ENCODE peak calls at places on chromosomes 6 and 20, in seven cellular contexts. One of them, this sample, is unnamed.
A peak's percentile ranks its signal among the peaks of the same experiment; 100 is the strongest.

GRCh38 chr6:56246544-56246940 is 838 bp downstream of the COL21A1 start:
- DNase-seq in CD8-positive, alpha-beta T cell: no peak
- DNase-seq in effector memory CD4-positive, alpha-beta T cell: no peak
- DNase-seq in NT2/D1: no peak
- DNase-seq in heart left ventricle: no peak
- DNase-seq in sigmoid colon: no peak
- DNase-seq in OCI-LY7: no peak
- DNase-seq in this sample: no peak

GRCh38 chr20:56257604-56258003 is 9.1 kb downstream of the MC3R start:
- DNase-seq in heart left ventricle: no peak
- DNase-seq in NT2/D1: no peak
- DNase-seq in OCI-LY7: no peak
- DNase-seq in effector memory CD4-positive, alpha-beta T cell: no peak
- DNase-seq in CD8-positive, alpha-beta T cell: no peak
- DNase-seq in sigmoid colon: no peak
- DNase-seq in this sample: no peak

GRCh38 chr20:841568-842546 is 8.3 kb downstream of the FAM110A start:
- DNase-seq in CD8-positive, alpha-beta T cell: no peak
- DNase-seq in effector memory CD4-positive, alpha-beta T cell: no peak
- DNase-seq in sigmoid colon: no peak
- DNase-seq in heart left ventricle: no peak
- DNase-seq in OCI-LY7: no peak
- DNase-seq in NT2/D1: no peak
- DNase-seq in this sample: peak; percentile 89

GRCh38 chr20:48295966-48296421 is 510.7 kb upstream of the SULF2 start:
- DNase-seq in OCI-LY7: no peak
- DNase-seq in effector memory CD4-positive, alpha-beta T cell: no peak
- DNase-seq in NT2/D1: no peak
- DNase-seq in CD8-positive, alpha-beta T cell: no peak
- DNase-seq in sigmoid colon: no peak
- DNase-seq in heart left ventricle: no peak
- DNase-seq in this sample: no peak

GRCh38 chr6:128029841-128030240 is 129.0 kb upstream of the THEMIS start:
- DNase-seq in NT2/D1: no peak
- DNase-seq in sigmoid colon: no peak
- DNase-seq in CD8-positive, alpha-beta T cell: no peak
- DNase-seq in heart left ventricle: no peak
- DNase-seq in effector memory CD4-positive, alpha-beta T cell: no peak
- DNase-seq in OCI-LY7: no peak
- DNase-seq in this sample: no peak

GRCh38 chr6:169211881-169212280 is 41.8 kb downstream of the THBS2 start:
- DNase-seq in heart left ventricle: no peak
- DNase-seq in effector memory CD4-positive, alpha-beta T cell: no peak
- DNase-seq in CD8-positive, alpha-beta T cell: no peak
- DNase-seq in OCI-LY7: no peak
- DNase-seq in NT2/D1: no peak
- DNase-seq in sigmoid colon: no peak
- DNase-seq in this sample: no peak

GRCh38 chr20:22207280-22207679 is 377.1 kb downstream of the FOXA2 start:
- DNase-seq in OCI-LY7: peak; percentile 10
- DNase-seq in sigmoid colon: no peak
- DNase-seq in CD8-positive, alpha-beta T cell: no peak
- DNase-seq in NT2/D1: no peak
- DNase-seq in effector memory CD4-positive, alpha-beta T cell: no peak
- DNase-seq in heart left ventricle: no peak
- DNase-seq in this sample: no peak

GRCh38 chr20:44787299-44787698 is 23.0 kb downstream of the RIMS4 start:
- DNase-seq in sigmoid colon: no peak
- DNase-seq in heart left ventricle: no peak
- DNase-seq in effector memory CD4-positive, alpha-beta T cell: no peak
- DNase-seq in CD8-positive, alpha-beta T cell: no peak
- DNase-seq in OCI-LY7: no peak
- DNase-seq in NT2/D1: no peak
- DNase-seq in this sample: no peak

GRCh38 chr6:3888153-3888957 is 39.2 kb downstream of the FAM50B start:
- DNase-seq in OCI-LY7: no peak
- DNase-seq in heart left ventricle: no peak
- DNase-seq in NT2/D1: no peak
- DNase-seq in sigmoid colon: no peak
- DNase-seq in effector memory CD4-positive, alpha-beta T cell: no peak
- DNase-seq in CD8-positive, alpha-beta T cell: no peak
- DNase-seq in this sample: no peak

GRCh38 chr6:42113929-42114636 is 28.3 kb downstream of the C6orf132 start:
- DNase-seq in effector memory CD4-positive, alpha-beta T cell: no peak
- DNase-seq in heart left ventricle: no peak
- DNase-seq in NT2/D1: no peak
- DNase-seq in sigmoid colon: no peak
- DNase-seq in OCI-LY7: no peak
- DNase-seq in CD8-positive, alpha-beta T cell: no peak
- DNase-seq in this sample: no peak

GRCh38 chr20:63967330-63968135 is 2.2 kb downstream of the ZNF512B start:
- DNase-seq in effector memory CD4-positive, alpha-beta T cell: no peak
- DNase-seq in sigmoid colon: peak; percentile 60
- DNase-seq in heart left ventricle: peak; percentile 16
- DNase-seq in NT2/D1: no peak
- DNase-seq in CD8-positive, alpha-beta T cell: no peak
- DNase-seq in OCI-LY7: no peak
- DNase-seq in this sample: no peak

GRCh38 chr20:63968136-63968927 is 1.4 kb downstream of the ZNF512B start:
- DNase-seq in CD8-positive, alpha-beta T cell: no peak
- DNase-seq in heart left ventricle: peak; percentile 19
- DNase-seq in effector memory CD4-positive, alpha-beta T cell: no peak
- DNase-seq in NT2/D1: no peak
- DNase-seq in sigmoid colon: peak; percentile 70
- DNase-seq in OCI-LY7: no peak
- DNase-seq in this sample: no peak

GRCh38 chr20:63968928-63969760 is 586 bp downstream of the ZNF512B start:
- DNase-seq in effector memory CD4-positive, alpha-beta T cell: no peak
- DNase-seq in OCI-LY7: no peak
- DNase-seq in heart left ventricle: peak; percentile 42
- DNase-seq in sigmoid colon: peak; percentile 63
- DNase-seq in NT2/D1: no peak
- DNase-seq in CD8-positive, alpha-beta T cell: no peak
- DNase-seq in this sample: peak; percentile 76

GRCh38 chr20:63966172-63966943 is 3.4 kb downstream of the ZNF512B start:
- DNase-seq in NT2/D1: no peak
- DNase-seq in effector memory CD4-positive, alpha-beta T cell: no peak
- DNase-seq in CD8-positive, alpha-beta T cell: no peak
- DNase-seq in OCI-LY7: no peak
- DNase-seq in heart left ventricle: no peak
- DNase-seq in sigmoid colon: peak; percentile 60
- DNase-seq in this sample: no peak

GRCh38 chr20:63966944-63967322 is 2.8 kb downstream of the ZNF512B start:
- DNase-seq in OCI-LY7: no peak
- DNase-seq in sigmoid colon: peak; percentile 61
- DNase-seq in heart left ventricle: no peak
- DNase-seq in effector memory CD4-positive, alpha-beta T cell: no peak
- DNase-seq in CD8-positive, alpha-beta T cell: no peak
- DNase-seq in NT2/D1: no peak
- DNase-seq in this sample: no peak
- H3K9me3 ChIP-seq in OCI-LY7: no peaks in the 10 kb centered on the region
- H3K9me3 ChIP-seq in sigmoid colon: no peaks in the 10 kb centered on the region
- H3K9me3 ChIP-seq in heart left ventricle: no peaks in the 10 kb centered on the region
- H3K9me3 ChIP-seq in effector memory CD4-positive, alpha-beta T cell: no peaks in the 10 kb centered on the region
- H3K9me3 ChIP-seq in CD8-positive, alpha-beta T cell: no peaks in the 10 kb centered on the region
- H3K9me3 ChIP-seq in NT2/D1: peaks cover 40% of the 10 kb centered on the region
- H3K9me3 ChIP-seq in this sample: no peaks in the 10 kb centered on the region

GRCh38 chr20:17660667-17661066 is 21.4 kb downstream of the RRBP1 start:
- DNase-seq in sigmoid colon: peak; percentile 32
- DNase-seq in OCI-LY7: no peak
- DNase-seq in heart left ventricle: no peak
- DNase-seq in effector memory CD4-positive, alpha-beta T cell: no peak
- DNase-seq in NT2/D1: no peak
- DNase-seq in CD8-positive, alpha-beta T cell: no peak
- DNase-seq in this sample: peak; percentile 27
- H3K9me3 ChIP-seq in sigmoid colon: no peaks in the 10 kb centered on the region
- H3K9me3 ChIP-seq in OCI-LY7: peaks cover 8% of the 10 kb centered on the region
- H3K9me3 ChIP-seq in heart left ventricle: no peaks in the 10 kb centered on the region
- H3K9me3 ChIP-seq in effector memory CD4-positive, alpha-beta T cell: no peaks in the 10 kb centered on the region
- H3K9me3 ChIP-seq in NT2/D1: peaks cover 10% of the 10 kb centered on the region
- H3K9me3 ChIP-seq in CD8-positive, alpha-beta T cell: no peaks in the 10 kb centered on the region
- H3K9me3 ChIP-seq in this sample: no peaks in the 10 kb centered on the region

DNA sequence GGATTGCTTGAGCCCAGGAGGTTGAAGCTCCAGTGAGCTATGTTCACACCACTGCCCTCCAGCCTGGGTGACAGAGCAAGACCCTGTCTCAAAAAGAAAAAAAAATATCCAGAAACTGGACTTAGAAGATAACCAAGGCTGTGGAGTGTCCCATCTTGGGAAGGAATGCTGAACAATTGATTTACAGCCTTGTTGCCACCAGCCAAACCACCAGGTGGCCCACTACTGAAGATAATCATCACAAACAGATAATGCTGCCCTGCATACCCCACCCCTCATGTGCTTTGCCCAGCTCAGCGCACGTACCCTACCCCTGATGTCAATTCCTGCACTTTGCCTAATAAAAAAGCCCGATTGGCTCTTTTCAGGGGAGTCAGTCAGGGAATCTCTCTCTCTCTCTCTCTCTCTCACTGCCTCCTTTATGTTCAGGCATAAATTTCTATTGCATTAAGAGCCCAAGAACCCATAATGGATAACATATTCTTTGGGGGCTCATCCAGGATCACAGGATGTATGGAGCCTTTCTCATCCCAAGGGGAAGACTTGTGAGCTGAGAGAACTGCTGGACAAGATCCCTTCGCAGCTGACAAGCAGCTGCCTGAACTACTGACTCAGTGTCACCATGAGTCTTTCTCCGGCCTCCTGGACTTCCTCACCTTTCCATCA is 166.4 kb downstream of the CD24 start:
- DNase-seq in heart left ventricle: no peak
- DNase-seq in NT2/D1: no peak
- DNase-seq in OCI-LY7: peak; percentile 34
- DNase-seq in sigmoid colon: no peak
- DNase-seq in CD8-positive, alpha-beta T cell: no peak
- DNase-seq in effector memory CD4-positive, alpha-beta T cell: no peak
- DNase-seq in this sample: no peak
- H3K9me3 ChIP-seq in heart left ventricle: no peaks in the 10 kb centered on the region
- H3K9me3 ChIP-seq in NT2/D1: peaks cover 56% of the 10 kb centered on the region
- H3K9me3 ChIP-seq in OCI-LY7: peaks cover 48% of the 10 kb centered on the region
- H3K9me3 ChIP-seq in sigmoid colon: peaks cover 3% of the 10 kb centered on the region
- H3K9me3 ChIP-seq in CD8-positive, alpha-beta T cell: peaks cover 7% of the 10 kb centered on the region
- H3K9me3 ChIP-seq in effector memory CD4-positive, alpha-beta T cell: peaks cover 9% of the 10 kb centered on the region
- H3K9me3 ChIP-seq in this sample: peaks cover 33% of the 10 kb centered on the region

GRCh38 chr6:159375014-159375413 is 205.8 kb downstream of the FNDC1 start:
- DNase-seq in heart left ventricle: no peak
- DNase-seq in effector memory CD4-positive, alpha-beta T cell: no peak
- DNase-seq in OCI-LY7: no peak
- DNase-seq in sigmoid colon: no peak
- DNase-seq in CD8-positive, alpha-beta T cell: no peak
- DNase-seq in NT2/D1: no peak
- DNase-seq in this sample: no peak
- H3K9me3 ChIP-seq in heart left ventricle: no peaks in the 10 kb centered on the region
- H3K9me3 ChIP-seq in effector memory CD4-positive, alpha-beta T cell: no peaks in the 10 kb centered on the region
- H3K9me3 ChIP-seq in OCI-LY7: no peaks in the 10 kb centered on the region
- H3K9me3 ChIP-seq in sigmoid colon: peaks cover 3% of the 10 kb centered on the region
- H3K9me3 ChIP-seq in CD8-positive, alpha-beta T cell: no peaks in the 10 kb centered on the region
- H3K9me3 ChIP-seq in NT2/D1: peaks cover 9% of the 10 kb centered on the region
- H3K9me3 ChIP-seq in this sample: no peaks in the 10 kb centered on the region

DNA sequence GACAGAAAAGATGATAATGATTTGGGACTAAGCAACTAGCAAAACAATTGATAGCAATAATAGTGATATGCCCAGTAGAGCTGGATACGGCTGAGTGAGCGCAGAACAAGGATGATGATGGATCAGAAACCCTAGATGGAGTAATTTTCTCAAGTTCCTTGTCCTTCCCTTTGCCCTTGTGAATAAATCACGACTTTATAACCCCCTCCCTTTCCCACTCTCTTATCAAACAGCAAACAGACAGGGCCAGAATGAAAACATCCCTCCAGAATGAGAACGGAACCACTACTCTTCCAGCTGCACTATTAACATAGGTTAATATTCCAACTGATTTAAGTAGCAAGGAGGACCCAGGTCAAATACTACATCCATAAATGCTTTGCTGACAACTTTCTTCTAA is 1.3 kb upstream of the MTFR2 start:
- DNase-seq in OCI-LY7: no peak
- DNase-seq in CD8-positive, alpha-beta T cell: no peak
- DNase-seq in NT2/D1: no peak
- DNase-seq in heart left ventricle: no peak
- DNase-seq in sigmoid colon: no peak
- DNase-seq in effector memory CD4-positive, alpha-beta T cell: no peak
- DNase-seq in this sample: no peak
- H3K9me3 ChIP-seq in OCI-LY7: peaks cover 22% of the 10 kb centered on the region
- H3K9me3 ChIP-seq in CD8-positive, alpha-beta T cell: no peaks in the 10 kb centered on the region
- H3K9me3 ChIP-seq in NT2/D1: no peaks in the 10 kb centered on the region
- H3K9me3 ChIP-seq in heart left ventricle: no peaks in the 10 kb centered on the region
- H3K9me3 ChIP-seq in sigmoid colon: no peaks in the 10 kb centered on the region
- H3K9me3 ChIP-seq in effector memory CD4-positive, alpha-beta T cell: no peaks in the 10 kb centered on the region
- H3K9me3 ChIP-seq in this sample: no peaks in the 10 kb centered on the region

GRCh38 chr6:351867-352289 is 39.7 kb upstream of the IRF4 start:
- DNase-seq in OCI-LY7: peak; percentile 67
- DNase-seq in CD8-positive, alpha-beta T cell: no peak
- DNase-seq in effector memory CD4-positive, alpha-beta T cell: no peak
- DNase-seq in sigmoid colon: peak; percentile 63
- DNase-seq in heart left ventricle: no peak
- DNase-seq in NT2/D1: no peak
- DNase-seq in this sample: peak; percentile 69
- H3K9me3 ChIP-seq in OCI-LY7: no peaks in the 10 kb centered on the region
- H3K9me3 ChIP-seq in CD8-positive, alpha-beta T cell: no peaks in the 10 kb centered on the region
- H3K9me3 ChIP-seq in effector memory CD4-positive, alpha-beta T cell: no peaks in the 10 kb centered on the region
- H3K9me3 ChIP-seq in sigmoid colon: no peaks in the 10 kb centered on the region
- H3K9me3 ChIP-seq in heart left ventricle: no peaks in the 10 kb centered on the region
- H3K9me3 ChIP-seq in NT2/D1: no peaks in the 10 kb centered on the region
- H3K9me3 ChIP-seq in this sample: no peaks in the 10 kb centered on the region

DNA sequence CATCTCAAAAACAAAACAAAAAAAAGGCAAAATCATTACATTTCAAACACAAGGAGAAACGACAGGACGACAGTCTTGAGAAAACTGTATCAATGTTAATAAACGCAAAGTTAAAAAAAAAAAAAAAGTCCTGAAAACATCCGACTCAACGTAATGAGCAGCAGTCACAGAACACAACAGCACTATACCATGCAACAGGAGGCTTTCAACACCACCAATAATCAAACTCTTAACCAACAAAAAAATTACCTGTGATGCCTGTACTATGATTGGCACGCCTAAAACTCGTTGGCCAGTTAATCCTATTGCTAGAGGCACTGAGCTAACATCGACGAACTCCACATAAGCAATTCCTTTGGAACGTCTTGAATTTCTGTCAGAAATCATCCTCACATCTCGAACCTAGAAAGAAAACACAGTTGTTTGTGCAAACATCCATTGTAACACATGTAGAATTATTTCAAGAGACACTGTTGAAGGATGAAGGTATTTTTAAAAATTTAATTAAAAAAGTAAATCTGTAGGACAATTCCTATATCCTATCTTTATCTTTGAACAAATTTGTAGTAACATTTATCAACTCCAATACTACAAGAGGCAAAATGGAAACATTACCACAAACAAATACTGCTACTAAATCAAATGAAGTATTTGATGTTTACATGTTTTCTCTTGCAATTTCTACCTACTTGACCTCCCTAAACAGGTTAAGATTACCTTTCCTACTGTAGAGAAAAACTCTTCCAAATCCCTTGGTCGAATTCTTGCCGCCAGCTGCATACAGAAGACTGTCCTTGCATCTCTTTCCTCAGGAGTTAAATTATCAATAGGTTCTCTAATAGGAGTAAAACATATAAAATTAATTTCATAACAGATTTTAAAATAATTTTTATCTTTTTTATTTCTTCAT is 17.5 kb downstream of the RBM39 start:
- DNase-seq in OCI-LY7: no peak
- DNase-seq in NT2/D1: no peak
- DNase-seq in CD8-positive, alpha-beta T cell: no peak
- DNase-seq in sigmoid colon: no peak
- DNase-seq in effector memory CD4-positive, alpha-beta T cell: no peak
- DNase-seq in heart left ventricle: no peak
- DNase-seq in this sample: no peak
- H3K9me3 ChIP-seq in OCI-LY7: no peaks in the 10 kb centered on the region
- H3K9me3 ChIP-seq in NT2/D1: no peaks in the 10 kb centered on the region
- H3K9me3 ChIP-seq in CD8-positive, alpha-beta T cell: no peaks in the 10 kb centered on the region
- H3K9me3 ChIP-seq in sigmoid colon: no peaks in the 10 kb centered on the region
- H3K9me3 ChIP-seq in effector memory CD4-positive, alpha-beta T cell: no peaks in the 10 kb centered on the region
- H3K9me3 ChIP-seq in heart left ventricle: no peaks in the 10 kb centered on the region
- H3K9me3 ChIP-seq in this sample: no peaks in the 10 kb centered on the region

GRCh38 chr20:52048365-52048764 is 143.2 kb downstream of the ZFP64 start:
- DNase-seq in CD8-positive, alpha-beta T cell: no peak
- DNase-seq in NT2/D1: peak; percentile 80
- DNase-seq in heart left ventricle: no peak
- DNase-seq in effector memory CD4-positive, alpha-beta T cell: no peak
- DNase-seq in sigmoid colon: no peak
- DNase-seq in OCI-LY7: no peak
- DNase-seq in this sample: no peak
- H3K9me3 ChIP-seq in CD8-positive, alpha-beta T cell: no peaks in the 10 kb centered on the region
- H3K9me3 ChIP-seq in NT2/D1: no peaks in the 10 kb centered on the region
- H3K9me3 ChIP-seq in heart left ventricle: no peaks in the 10 kb centered on the region
- H3K9me3 ChIP-seq in effector memory CD4-positive, alpha-beta T cell: no peaks in the 10 kb centered on the region
- H3K9me3 ChIP-seq in sigmoid colon: no peaks in the 10 kb centered on the region
- H3K9me3 ChIP-seq in OCI-LY7: no peaks in the 10 kb centered on the region
- H3K9me3 ChIP-seq in this sample: no peaks in the 10 kb centered on the region

This sample was measured in upper lobe of right lung.